ENCODE peak calls at places on chromosomes 5 and 9, in six cellular contexts. N, T, U, A, G and Y are unnamed samples.

GRCh38 chr5:69129413-69129812 is 35.6 kb downstream of the SLC30A5 start:
- DNase-seq in N (no peak), A (no peak), U (no peak), T (no peak), G (peak), Y (no peak)

GRCh38 chr9:119004618-119004990 is 364.6 kb downstream of the BRINP1 start:
- DNase-seq in T (no peak), N (no peak), G (peak), A (peak), U (no peak), Y (peak)

GRCh38 chr5:6649186-6649585 is 15.9 kb downstream of the SRD5A1 start:
- DNase-seq in U (no peak), A (no peak), G (no peak), N (no peak), T (no peak), Y (no peak)

GRCh38 chr5:75862872-75863271 is 145.6 kb upstream of the POC5 start:
- DNase-seq in U (no peak), A (no peak), T (no peak), N (no peak), G (no peak), Y (no peak)

GRCh38 chr9:92715488-92716231 is 45.7 kb upstream of the IPPK start:
- DNase-seq in T (no peak), U (no peak), G (no peak), N (peak), A (no peak), Y (no peak)

GRCh38 chr5:93378073-93378472 is 202.9 kb downstream of the NR2F1-AS1 start:
- DNase-seq in U (no peak), G (no peak), T (no peak), A (no peak), N (no peak), Y (no peak)

GRCh38 chr9:35909274-35909673 is at the start of gene SPAAR:
- DNase-seq in G (no peak), N (no peak), U (peak), A (no peak), T (no peak), Y (no peak)

GRCh38 chr5:117455236-117456233 is 880.9 kb upstream of the SEMA6A start:
- DNase-seq in G (no peak), U (no peak), A (peak), T (peak), N (no peak), Y (no peak)

GRCh38 chr5:138439537-138440225 is 824 bp downstream of the REEP2 start:
- DNase-seq in G (no peak), A (no peak), N (no peak), U (no peak), T (no peak), Y (no peak)

GRCh38 chr5:77211013-77211690 is 672 bp downstream of the PDE8B start:
- DNase-seq in T (no peak), U (no peak), N (peak), A (peak), G (no peak), Y (peak)

GRCh38 chr5:111997308-111998159 is 240.5 kb upstream of the NREP start:
- DNase-seq in T (peak), A (no peak), U (no peak), G (peak), N (no peak), Y (no peak)

GRCh38 chr5:13378073-13378472 is 566.4 kb downstream of the DNAH5 start:
- DNase-seq in N (no peak), G (no peak), T (no peak), A (no peak), U (peak), Y (no peak)

GRCh38 chr5:59722875-59723274 is 170.7 kb downstream of the PDE4D start:
- DNase-seq in A (no peak), T (no peak), G (no peak), N (no peak), U (peak), Y (no peak)

GRCh38 chr5:111353035-111353434 is 128.9 kb downstream of the CAMK4 start:
- DNase-seq in T (no peak), U (no peak), A (no peak), G (no peak), N (no peak), Y (no peak)

GRCh38 chr5:73419414-73420390 is 28.9 kb downstream of the FOXD1 start:
- DNase-seq in T (no peak), G (no peak), U (no peak), N (no peak), A (no peak), Y (no peak)

GRCh38 chr9:90169490-90169889 is 473.1 kb downstream of the DIRAS2 start:
- DNase-seq in G (no peak), U (no peak), T (no peak), A (no peak), N (no peak), Y (no peak)

GRCh38 chr9:137316012-137316981 is 14.2 kb upstream of the NRARP start:
- DNase-seq in U (peak), G (peak), A (peak), T (no peak), N (peak), Y (no peak)

GRCh38 chr9:137317021-137317978 is 15.2 kb upstream of the NRARP start:
- DNase-seq in A (no peak), U (no peak), T (no peak), G (peak), N (peak), Y (no peak)

GRCh38 chr9:137313956-137314560 is 12.0 kb upstream of the NRARP start:
- DNase-seq in U (no peak), T (no peak), G (peak), A (no peak), N (no peak), Y (no peak)

GRCh38 chr9:137314561-137315560 is 12.8 kb upstream of the NRARP start:
- DNase-seq in N (peak), T (no peak), A (peak), G (no peak), U (no peak), Y (no peak)

DNA sequence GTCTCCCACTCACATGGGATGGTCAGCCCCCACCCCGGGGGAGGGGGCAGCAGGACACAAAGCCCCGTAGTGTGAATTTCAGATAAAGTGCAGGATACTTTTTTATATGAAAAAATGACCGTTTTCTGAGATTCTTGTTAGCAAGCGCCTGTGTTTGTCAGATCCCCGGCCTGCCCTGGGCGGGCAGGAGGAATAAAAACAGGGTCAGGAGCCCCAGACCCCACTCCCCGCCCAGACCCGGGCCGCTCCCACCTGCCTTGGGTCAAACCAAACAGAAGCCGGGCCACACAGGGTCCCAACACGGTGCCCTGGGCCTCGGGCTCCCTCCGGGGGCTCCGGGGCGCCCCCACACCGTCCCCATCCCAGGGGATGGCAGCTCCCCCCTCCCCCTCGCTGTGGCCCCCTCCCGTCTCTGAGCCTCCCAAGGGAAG is 13.5 kb upstream of the NRARP start:
- DNase-seq in A (no peak), G (peak), T (no peak), U (no peak), N (peak), Y (no peak)
- H3K4me3 ChIP-seq in A (no peak), G (peak), T (no peak), U (no peak), N (no peak), Y (no peak)

GRCh38 chr9:129641751-129642585 is at the start of gene ASB6:
- DNase-seq in G (peak), T (peak), N (peak), U (peak), A (peak), Y (peak)
- TF ChIP-seq POLR2A in G (peak), T (peak), N (peak), U (peak), A (peak), Y (peak)

GRCh38 chr5:61731946-61732314 is 399.9 kb downstream of the ZSWIM6 start:
- DNase-seq in U (no peak), N (peak), T (no peak), G (no peak), A (no peak), Y (no peak)

GRCh38 chr5:61732796-61733195 is 400.7 kb downstream of the ZSWIM6 start:
- DNase-seq in A (no peak), T (no peak), G (no peak), U (no peak), N (no peak), Y (no peak)

GRCh38 chr5:61731267-61731945 is 399.3 kb downstream of the ZSWIM6 start:
- DNase-seq in T (no peak), N (no peak), G (no peak), A (no peak), U (no peak), Y (no peak)

GRCh38 chr5:61734001-61734400 is 401.9 kb downstream of the ZSWIM6 start:
- DNase-seq in T (no peak), N (no peak), A (no peak), G (no peak), U (no peak), Y (peak)

DNA sequence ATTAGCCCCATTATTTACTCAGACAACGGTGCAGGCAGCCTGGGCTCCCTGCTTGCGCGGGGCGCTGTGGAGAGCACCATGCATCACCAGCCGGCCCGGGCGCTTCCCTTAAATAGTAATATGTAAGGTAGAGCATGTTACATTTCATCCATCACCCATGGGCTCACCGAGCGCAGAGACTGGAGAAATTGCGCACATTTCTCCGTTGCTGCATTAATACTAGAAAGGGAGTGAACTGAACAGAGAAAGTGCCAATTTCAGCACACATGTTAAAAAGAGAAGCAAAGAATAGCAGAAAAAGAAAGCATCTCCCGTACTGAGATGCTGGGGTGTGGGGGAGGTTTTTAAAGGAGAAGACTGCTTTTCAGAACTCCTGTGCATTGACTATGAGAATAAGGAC is 400.3 kb downstream of the ZSWIM6 start:
- DNase-seq in G (no peak), A (no peak), T (no peak), N (peak), U (no peak), Y (no peak)
- H3K27ac ChIP-seq in G (no peak), A (no peak), T (no peak), N (no peak), U (no peak), Y (no peak)

DNA sequence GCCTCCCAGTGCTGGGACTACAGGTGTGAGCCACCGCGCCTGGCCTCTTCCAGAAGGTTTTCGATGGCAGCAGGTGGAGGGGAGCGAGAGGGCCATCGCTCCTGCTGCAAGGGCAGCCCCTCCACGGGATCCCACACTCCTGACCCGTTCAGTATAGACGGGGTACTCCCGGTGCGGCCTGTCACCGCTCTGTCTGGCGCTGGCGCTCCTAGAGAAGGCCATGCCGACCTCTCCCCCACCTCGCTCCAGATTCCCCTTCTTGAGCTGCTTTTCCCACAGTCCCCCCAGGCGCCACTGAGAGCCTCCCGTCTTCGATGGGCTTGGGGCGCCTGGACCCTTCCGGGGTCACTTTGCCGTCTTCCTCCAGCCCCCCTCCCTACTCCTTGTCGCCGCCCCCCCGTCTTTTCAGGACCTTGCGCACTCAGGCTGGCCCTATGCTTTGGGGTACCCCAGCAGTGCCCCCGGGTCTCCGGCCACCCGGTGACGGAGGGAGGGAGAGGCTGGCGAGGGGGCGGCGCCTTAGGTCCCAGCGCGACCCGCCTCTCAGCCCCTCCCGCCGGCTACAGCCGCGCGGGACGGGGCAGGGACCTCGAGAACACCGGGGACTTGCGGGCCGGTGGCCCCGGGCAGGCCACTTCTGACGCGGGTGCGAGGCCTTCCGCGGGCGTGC is 4.2 kb upstream of the SQSTM1 start:
- DNase-seq in T (no peak), N (peak), U (no peak), G (no peak), A (peak), Y (no peak)
- H3K4me3 ChIP-seq in T (no peak), N (peak), U (peak), G (no peak), A (peak), Y (peak)

GRCh38 chr5:102154291-102154690 is 141.8 kb downstream of the SLCO4C1 start:
- DNase-seq in N (no peak), A (no peak), G (no peak), T (no peak), U (no peak), Y (no peak)

DNA sequence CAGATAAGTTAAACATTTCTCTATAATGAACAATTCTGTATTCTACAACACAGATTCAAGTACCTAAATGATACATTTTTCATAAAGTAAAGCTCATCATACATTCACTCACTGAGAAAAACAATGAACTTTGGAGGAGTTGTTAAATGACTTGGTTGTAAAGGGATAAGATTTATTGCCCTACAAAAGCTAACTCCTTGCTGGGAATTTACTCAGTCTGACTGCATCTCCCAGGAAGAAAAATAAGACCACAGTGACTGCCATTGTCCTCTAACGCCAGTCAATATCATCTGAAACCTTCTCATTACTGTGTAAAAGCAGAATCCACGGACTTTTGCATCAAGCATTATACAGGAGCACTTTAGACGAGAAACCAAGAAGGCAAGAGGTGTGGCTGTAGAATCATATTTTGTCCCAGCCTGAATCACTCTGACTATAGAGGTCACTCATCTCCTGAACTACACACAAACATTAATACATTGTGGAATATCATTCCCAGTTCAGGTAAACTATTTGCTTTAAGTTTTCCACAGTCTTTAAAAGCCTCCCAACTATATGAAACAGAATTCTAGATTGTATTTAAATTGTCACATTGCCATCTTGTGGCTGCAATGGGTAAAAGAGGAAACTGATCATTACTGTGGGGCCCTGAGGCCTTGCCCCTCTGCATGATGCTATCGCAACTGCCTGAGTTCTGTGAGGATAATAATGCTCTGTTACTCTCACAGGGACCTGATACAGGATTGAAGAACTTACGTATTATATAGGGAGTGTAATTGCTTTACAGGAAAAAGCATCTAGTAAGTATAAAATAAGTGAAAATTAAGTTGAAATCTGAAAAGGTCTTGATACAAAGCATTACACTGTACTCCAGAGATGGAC is 142.9 kb downstream of the SLCO4C1 start:
- DNase-seq in U (no peak), T (peak), N (no peak), A (no peak), G (peak), Y (no peak)
- TF ChIP-seq POLR2A in U (no peak), T (no peak), N (no peak), A (no peak), G (no peak), Y (no peak)

GRCh38 chr5:154780128-154780527 is 25.0 kb downstream of the LARP1 start:
- DNase-seq in N (no peak), T (no peak), U (no peak), A (no peak), G (no peak), Y (no peak)
- H3K27ac ChIP-seq in N (no peak), T (no peak), U (no peak), A (no peak), G (no peak), Y (no peak)

GRCh38 chr9:18676501-18676900 is 202.5 kb downstream of the ADAMTSL1 start:
- DNase-seq in A (no peak), N (no peak), G (no peak), T (no peak), U (no peak), Y (no peak)
- H3K4me3 ChIP-seq in A (no peak), N (no peak), G (no peak), T (no peak), U (no peak), Y (no peak)